ENCODE peak calls at places on chromosomes 1 and 21, in nine cellular contexts. One of them, this sample, is unnamed.

GRCh38 chr1:19062258-19063029 is 106.0 kb upstream of the IFFO2 start:
- DNase-seq in thoracic aorta: no peak
- DNase-seq in GM13976: no peak
- DNase-seq in bronchial epithelial cell: peak
- DNase-seq in mucosa of descending colon: no peak
- DNase-seq in choroid plexus epithelial cell: no peak
- DNase-seq in transverse colon: no peak
- DNase-seq in AG04450: no peak
- DNase-seq in progenitor cell of endocrine pancreas: no peak
- DNase-seq in this sample: no peak

GRCh38 chr1:178282949-178283367 is 189.1 kb downstream of the RASAL2 start:
- DNase-seq in GM13976: no peak
- DNase-seq in transverse colon: no peak
- DNase-seq in thoracic aorta: no peak
- DNase-seq in choroid plexus epithelial cell: peak
- DNase-seq in progenitor cell of endocrine pancreas: no peak
- DNase-seq in mucosa of descending colon: no peak
- DNase-seq in AG04450: peak
- DNase-seq in bronchial epithelial cell: peak
- DNase-seq in this sample: no peak

GRCh38 chr1:20867847-20868246 is 80.7 kb upstream of the HP1BP3 start:
- DNase-seq in GM13976: no peak
- DNase-seq in AG04450: no peak
- DNase-seq in bronchial epithelial cell: peak
- DNase-seq in progenitor cell of endocrine pancreas: no peak
- DNase-seq in mucosa of descending colon: no peak
- DNase-seq in transverse colon: no peak
- DNase-seq in choroid plexus epithelial cell: peak
- DNase-seq in thoracic aorta: no peak
- DNase-seq in this sample: no peak

GRCh38 chr1:94597701-94598100 is 56.1 kb upstream of the F3 start:
- DNase-seq in bronchial epithelial cell: peak
- DNase-seq in progenitor cell of endocrine pancreas: no peak
- DNase-seq in mucosa of descending colon: no peak
- DNase-seq in AG04450: no peak
- DNase-seq in GM13976: no peak
- DNase-seq in transverse colon: no peak
- DNase-seq in choroid plexus epithelial cell: peak
- DNase-seq in thoracic aorta: no peak
- DNase-seq in this sample: no peak

GRCh38 chr1:112544753-112545152 is 36.0 kb downstream of the WNT2B start:
- DNase-seq in AG04450: no peak
- DNase-seq in choroid plexus epithelial cell: peak
- DNase-seq in mucosa of descending colon: no peak
- DNase-seq in thoracic aorta: no peak
- DNase-seq in progenitor cell of endocrine pancreas: no peak
- DNase-seq in bronchial epithelial cell: peak
- DNase-seq in transverse colon: no peak
- DNase-seq in GM13976: no peak
- DNase-seq in this sample: no peak

GRCh38 chr1:41957568-41957967 is 38.8 kb upstream of the HIVEP3 start:
- DNase-seq in progenitor cell of endocrine pancreas: no peak
- DNase-seq in mucosa of descending colon: no peak
- DNase-seq in GM13976: no peak
- DNase-seq in AG04450: no peak
- DNase-seq in bronchial epithelial cell: peak
- DNase-seq in transverse colon: no peak
- DNase-seq in thoracic aorta: no peak
- DNase-seq in choroid plexus epithelial cell: no peak
- DNase-seq in this sample: no peak

GRCh38 chr1:844472-845026 is 79.2 kb upstream of the SAMD11 start:
- DNase-seq in GM13976: no peak
- DNase-seq in AG04450: no peak
- DNase-seq in choroid plexus epithelial cell: no peak
- DNase-seq in progenitor cell of endocrine pancreas: no peak
- DNase-seq in mucosa of descending colon: no peak
- DNase-seq in thoracic aorta: no peak
- DNase-seq in transverse colon: no peak
- DNase-seq in bronchial epithelial cell: no peak
- DNase-seq in this sample: no peak

GRCh38 chr1:28456078-28456477 is 49.8 kb upstream of the RCC1 start:
- DNase-seq in progenitor cell of endocrine pancreas: no peak
- DNase-seq in thoracic aorta: no peak
- DNase-seq in GM13976: no peak
- DNase-seq in choroid plexus epithelial cell: peak
- DNase-seq in AG04450: peak
- DNase-seq in transverse colon: no peak
- DNase-seq in bronchial epithelial cell: peak
- DNase-seq in mucosa of descending colon: no peak
- DNase-seq in this sample: no peak

GRCh38 chr1:57254006-57254405 is 169.9 kb downstream of the DAB1 start:
- DNase-seq in GM13976: no peak
- DNase-seq in bronchial epithelial cell: peak
- DNase-seq in transverse colon: no peak
- DNase-seq in mucosa of descending colon: no peak
- DNase-seq in choroid plexus epithelial cell: no peak
- DNase-seq in thoracic aorta: no peak
- DNase-seq in AG04450: no peak
- DNase-seq in progenitor cell of endocrine pancreas: no peak
- DNase-seq in this sample: no peak

GRCh38 chr1:184890539-184890973 is 83.8 kb downstream of the NIBAN1 start:
- DNase-seq in progenitor cell of endocrine pancreas: no peak
- DNase-seq in mucosa of descending colon: no peak
- DNase-seq in transverse colon: no peak
- DNase-seq in AG04450: no peak
- DNase-seq in GM13976: no peak
- DNase-seq in thoracic aorta: peak
- DNase-seq in bronchial epithelial cell: no peak
- DNase-seq in choroid plexus epithelial cell: no peak
- DNase-seq in this sample: no peak

GRCh38 chr1:244653439-244654283 is 735 bp downstream of the DESI2 start:
- DNase-seq in AG04450: no peak
- DNase-seq in transverse colon: peak
- DNase-seq in bronchial epithelial cell: peak
- DNase-seq in progenitor cell of endocrine pancreas: peak
- DNase-seq in choroid plexus epithelial cell: peak
- DNase-seq in GM13976: no peak
- DNase-seq in mucosa of descending colon: no peak
- DNase-seq in thoracic aorta: no peak
- DNase-seq in this sample: peak

GRCh38 chr1:218344814-218345672 is at the start of gene TGFB2:
- DNase-seq in mucosa of descending colon: no peak
- DNase-seq in progenitor cell of endocrine pancreas: no peak
- DNase-seq in choroid plexus epithelial cell: peak
- DNase-seq in AG04450: no peak
- DNase-seq in transverse colon: peak
- DNase-seq in thoracic aorta: no peak
- DNase-seq in bronchial epithelial cell: peak
- DNase-seq in GM13976: no peak
- DNase-seq in this sample: peak

GRCh38 chr21:31660134-31660565 is 657 bp downstream of the SOD1 start:
- DNase-seq in transverse colon: peak
- DNase-seq in bronchial epithelial cell: peak
- DNase-seq in mucosa of descending colon: no peak
- DNase-seq in GM13976: peak
- DNase-seq in AG04450: no peak
- DNase-seq in choroid plexus epithelial cell: peak
- DNase-seq in thoracic aorta: no peak
- DNase-seq in progenitor cell of endocrine pancreas: no peak
- DNase-seq in this sample: peak

GRCh38 chr1:64476251-64476952 is 6.5 kb downstream of the CACHD1 start:
- DNase-seq in GM13976: no peak
- DNase-seq in transverse colon: no peak
- DNase-seq in bronchial epithelial cell: peak
- DNase-seq in mucosa of descending colon: no peak
- DNase-seq in thoracic aorta: no peak
- DNase-seq in AG04450: peak
- DNase-seq in choroid plexus epithelial cell: peak
- DNase-seq in progenitor cell of endocrine pancreas: no peak
- DNase-seq in this sample: no peak

GRCh38 chr1:8568837-8569236 is 248.6 kb downstream of the RERE start:
- DNase-seq in progenitor cell of endocrine pancreas: no peak
- DNase-seq in GM13976: no peak
- DNase-seq in bronchial epithelial cell: no peak
- DNase-seq in choroid plexus epithelial cell: no peak
- DNase-seq in thoracic aorta: no peak
- DNase-seq in mucosa of descending colon: no peak
- DNase-seq in AG04450: no peak
- DNase-seq in transverse colon: no peak
- DNase-seq in this sample: no peak

GRCh38 chr1:154866995-154867795 is 2.9 kb downstream of the KCNN3 start:
- DNase-seq in bronchial epithelial cell: peak
- DNase-seq in progenitor cell of endocrine pancreas: no peak
- DNase-seq in thoracic aorta: no peak
- DNase-seq in GM13976: peak
- DNase-seq in AG04450: peak
- DNase-seq in transverse colon: peak
- DNase-seq in choroid plexus epithelial cell: peak
- DNase-seq in mucosa of descending colon: no peak
- DNase-seq in this sample: no peak
- TF ChIP-seq CTCF in bronchial epithelial cell: no peak
- TF ChIP-seq CTCF in progenitor cell of endocrine pancreas: no peak
- TF ChIP-seq CTCF in thoracic aorta: no peak
- TF ChIP-seq CTCF in GM13976: no peak
- TF ChIP-seq CTCF in AG04450: peak
- TF ChIP-seq CTCF in transverse colon: no peak
- TF ChIP-seq CTCF in choroid plexus epithelial cell: peak
- TF ChIP-seq CTCF in mucosa of descending colon: no peak
- TF ChIP-seq CTCF in this sample: no peak

DNA sequence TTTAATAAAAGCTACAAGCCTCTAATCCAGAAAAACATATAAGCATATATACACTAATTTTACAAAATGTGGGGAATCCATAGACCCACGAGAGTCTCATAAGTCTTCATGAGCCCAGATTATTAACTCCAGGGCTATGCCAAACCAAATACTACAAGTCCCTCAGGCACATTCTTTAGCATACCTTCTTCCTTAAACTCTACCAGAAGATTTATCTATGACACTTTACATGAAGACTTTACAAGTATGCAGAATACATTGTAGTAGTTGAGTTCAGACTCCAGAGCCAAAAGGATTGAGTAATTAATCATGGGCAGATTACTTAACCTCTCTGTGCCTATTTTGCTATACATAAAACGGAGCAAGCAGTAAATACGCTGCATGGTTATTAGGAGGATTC is 793.7 kb upstream of the ADGRL2 start:
- DNase-seq in bronchial epithelial cell: peak
- DNase-seq in progenitor cell of endocrine pancreas: no peak
- DNase-seq in mucosa of descending colon: no peak
- DNase-seq in GM13976: no peak
- DNase-seq in thoracic aorta: no peak
- DNase-seq in transverse colon: no peak
- DNase-seq in choroid plexus epithelial cell: no peak
- DNase-seq in AG04450: no peak
- DNase-seq in this sample: no peak
- TF ChIP-seq CTCF in bronchial epithelial cell: no peak
- TF ChIP-seq CTCF in progenitor cell of endocrine pancreas: no peak
- TF ChIP-seq CTCF in mucosa of descending colon: no peak
- TF ChIP-seq CTCF in GM13976: no peak
- TF ChIP-seq CTCF in thoracic aorta: no peak
- TF ChIP-seq CTCF in transverse colon: no peak
- TF ChIP-seq CTCF in choroid plexus epithelial cell: no peak
- TF ChIP-seq CTCF in AG04450: no peak
- TF ChIP-seq CTCF in this sample: no peak

DNA sequence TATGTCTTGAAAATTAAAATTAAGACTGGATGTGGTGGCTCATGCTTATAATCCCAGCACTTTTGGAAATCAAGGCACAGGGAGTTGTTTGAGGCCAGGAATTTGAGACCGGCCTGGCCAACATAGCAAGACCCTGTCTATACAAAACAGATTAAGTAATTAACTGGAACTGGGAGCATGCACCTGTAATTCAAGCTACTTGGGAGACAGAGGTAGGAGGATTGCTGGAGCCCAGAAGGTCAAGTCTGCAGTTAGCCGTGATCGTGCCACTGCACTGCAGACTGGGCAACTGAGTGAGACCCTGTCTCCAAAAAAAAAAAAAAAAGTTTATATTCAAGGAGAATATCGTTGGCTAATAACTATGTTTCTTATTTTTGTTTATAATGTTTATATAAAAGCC is 139.2 kb downstream of the USP25 start:
- DNase-seq in bronchial epithelial cell: no peak
- DNase-seq in thoracic aorta: no peak
- DNase-seq in choroid plexus epithelial cell: no peak
- DNase-seq in GM13976: no peak
- DNase-seq in progenitor cell of endocrine pancreas: no peak
- DNase-seq in AG04450: no peak
- DNase-seq in transverse colon: no peak
- DNase-seq in mucosa of descending colon: no peak
- DNase-seq in this sample: no peak
- TF ChIP-seq CTCF in bronchial epithelial cell: no peak
- TF ChIP-seq CTCF in thoracic aorta: no peak
- TF ChIP-seq CTCF in choroid plexus epithelial cell: no peak
- TF ChIP-seq CTCF in GM13976: no peak
- TF ChIP-seq CTCF in progenitor cell of endocrine pancreas: no peak
- TF ChIP-seq CTCF in AG04450: no peak
- TF ChIP-seq CTCF in transverse colon: no peak
- TF ChIP-seq CTCF in mucosa of descending colon: no peak
- TF ChIP-seq CTCF in this sample: no peak

DNA sequence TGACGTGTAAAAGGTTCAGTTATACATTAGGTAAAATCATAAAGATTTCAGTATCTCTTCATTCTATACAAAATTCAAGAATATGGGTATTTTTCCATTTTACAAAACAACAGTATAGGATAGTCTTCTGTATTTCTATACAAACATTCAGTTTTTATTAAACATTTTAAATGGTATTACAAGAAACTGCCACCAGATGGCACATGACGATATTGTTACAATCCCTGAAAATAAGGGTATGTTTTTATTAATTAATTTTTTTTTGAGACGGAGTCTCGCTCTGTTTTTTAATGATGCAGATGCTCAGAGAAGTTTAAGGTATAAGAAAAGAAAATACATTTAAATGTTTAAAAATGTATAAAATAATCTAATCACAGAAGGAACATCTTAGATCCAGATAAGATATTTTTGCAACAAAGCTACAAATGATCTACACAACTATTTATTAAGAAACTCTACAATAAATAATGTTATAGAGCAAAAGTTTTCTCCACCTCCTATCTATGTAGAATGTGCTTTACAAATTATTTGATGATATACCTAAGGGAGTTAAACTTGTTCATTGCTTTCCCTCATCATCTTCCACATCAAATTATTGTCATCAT is 23.5 kb upstream of the RSBN1 start:
- DNase-seq in GM13976: peak
- DNase-seq in progenitor cell of endocrine pancreas: no peak
- DNase-seq in transverse colon: no peak
- DNase-seq in bronchial epithelial cell: peak
- DNase-seq in thoracic aorta: no peak
- DNase-seq in mucosa of descending colon: no peak
- DNase-seq in choroid plexus epithelial cell: peak
- DNase-seq in AG04450: peak
- DNase-seq in this sample: no peak
- TF ChIP-seq CTCF in GM13976: peak
- TF ChIP-seq CTCF in progenitor cell of endocrine pancreas: peak
- TF ChIP-seq CTCF in transverse colon: peak
- TF ChIP-seq CTCF in bronchial epithelial cell: no peak
- TF ChIP-seq CTCF in thoracic aorta: peak
- TF ChIP-seq CTCF in mucosa of descending colon: peak
- TF ChIP-seq CTCF in choroid plexus epithelial cell: peak
- TF ChIP-seq CTCF in AG04450: peak
- TF ChIP-seq CTCF in this sample: peak